ENCODE peak calls at places on chromosomes 2 and 18, in seven cellular contexts. J is adrenal gland, O is HCEC 1CT, Q is transverse colon, H is NCI-H1105, F is brain pericyte, M is brain microvascular endothelial cell. W is an unnamed sample.

GRCh38 chr18:47594063-47594462 is 336.4 kb downstream of the SMAD2 start:
- DNase-seq in J (no peak), O (no peak), Q (no peak), H (peak), F (no peak), M (no peak), W (no peak)

GRCh38 chr2:210299974-210300373 is 15.0 kb downstream of the MYL1 start:
- DNase-seq in J (no peak), O (no peak), Q (no peak), H (no peak), F (no peak), M (no peak), W (no peak)

GRCh38 chr2:24124003-24124585 is 825 bp downstream of the FAM228B start:
- DNase-seq in J (no peak), O (no peak), Q (no peak), H (peak), F (no peak), M (peak), W (no peak)

GRCh38 chr18:8508320-8508719 is 100.9 kb upstream of the RAB12 start:
- DNase-seq in J (no peak), O (no peak), Q (no peak), H (no peak), F (no peak), M (no peak), W (no peak)

GRCh38 chr2:108215794-108216211 is 24.0 kb upstream of the SULT1C3 start:
- DNase-seq in J (no peak), O (peak), Q (peak), H (no peak), F (no peak), M (peak), W (no peak)

GRCh38 chr2:201698588-201699226 is at the start of gene MPP4:
- DNase-seq in J (no peak), O (peak), Q (no peak), H (no peak), F (no peak), M (no peak), W (no peak)

GRCh38 chr2:165698621-165698946 is 95.5 kb downstream of the GALNT3 start:
- DNase-seq in J (peak), O (peak), Q (peak), H (peak), F (peak), M (peak), W (peak)

GRCh38 chr2:106098081-106098480 is 96.0 kb downstream of the UXS1 start:
- DNase-seq in J (no peak), O (peak), Q (no peak), H (no peak), F (no peak), M (no peak), W (no peak)

GRCh38 chr18:74869904-74870863 is 272.5 kb downstream of the ZNF407 start:
- DNase-seq in J (no peak), O (no peak), Q (no peak), H (no peak), F (peak), M (peak), W (no peak)

GRCh38 chr2:148745151-148745851 is 100.8 kb downstream of the EPC2 start:
- DNase-seq in J (no peak), O (peak), Q (no peak), H (no peak), F (no peak), M (no peak), W (no peak)

GRCh38 chr18:21243041-21243431 is 1.0 kb downstream of the GREB1L start:
- DNase-seq in J (no peak), O (no peak), Q (peak), H (no peak), F (no peak), M (no peak), W (peak)

GRCh38 chr2:134706587-134707329 is 12.0 kb downstream of the TMEM163 start:
- DNase-seq in J (no peak), O (no peak), Q (no peak), H (no peak), F (no peak), M (no peak), W (no peak)

GRCh38 chr2:230932556-230933511 is 7.8 kb upstream of the GPR55 start:
- DNase-seq in J (peak), O (peak), Q (no peak), H (no peak), F (no peak), M (no peak), W (peak)

GRCh38 chr2:24228470-24228869 is 53.6 kb downstream of the FAM228A start:
- DNase-seq in J (no peak), O (no peak), Q (no peak), H (peak), F (no peak), M (no peak), W (no peak)

GRCh38 chr2:191318729-191319078 is 73.5 kb downstream of the MYO1B start:
- DNase-seq in J (no peak), O (peak), Q (peak), H (no peak), F (no peak), M (peak), W (no peak)

GRCh38 chr2:195575879-195576391 is 81.1 kb upstream of the SLC39A10 start:
- DNase-seq in J (no peak), O (peak), Q (peak), H (peak), F (peak), M (peak), W (no peak)

GRCh38 chr2:73084971-73085370 is 13.5 kb upstream of the SFXN5 start:
- DNase-seq in J (no peak), O (no peak), Q (no peak), H (no peak), F (no peak), M (no peak), W (no peak)

GRCh38 chr2:227703280-227703732 is 14.5 kb downstream of the SLC19A3 start:
- DNase-seq in J (no peak), O (peak), Q (no peak), H (no peak), F (no peak), M (no peak), W (no peak)

GRCh38 chr2:239736358-239737143 is 288.6 kb downstream of the NDUFA10 start:
- DNase-seq in J (no peak), O (no peak), Q (no peak), H (no peak), F (no peak), M (no peak), W (peak)

GRCh38 chr2:202104286-202104870 is 31.3 kb downstream of the KIAA2012 start:
- DNase-seq in J (peak), O (peak), Q (peak), H (no peak), F (no peak), M (peak), W (no peak)

GRCh38 chr2:189613077-189613636 is 32.6 kb upstream of the SLC40A1 start:
- DNase-seq in J (peak), O (peak), Q (no peak), H (no peak), F (peak), M (peak), W (peak)

GRCh38 chr2:72037322-72037721 is 110.3 kb downstream of the CYP26B1 start:
- DNase-seq in J (no peak), O (no peak), Q (no peak), H (no peak), F (no peak), M (no peak), W (no peak)